ENCODE peak calls at places on chromosomes 4 and X, in ten cellular contexts. One of them, this sample, is unnamed.

GRCh38 chr4:36152712-36153111 is 91.6 kb downstream of the ARAP2 start:
- DNase-seq in uterus: no peak
- DNase-seq in colonic mucosa: no peak
- DNase-seq in body of pancreas: no peak
- DNase-seq in suprapubic skin: no peak
- DNase-seq in heart left ventricle: no peak
- DNase-seq in fibroblast of lung: no peak
- DNase-seq in cardiac muscle cell: no peak
- DNase-seq in mesenchymal stem cell: no peak
- DNase-seq in hepatocyte: no peak
- DNase-seq in this sample: no peak

GRCh38 chr4:73865697-73866096 is 3.5 kb upstream of the CXCL1 start:
- DNase-seq in uterus: no peak
- DNase-seq in colonic mucosa: no peak
- DNase-seq in body of pancreas: no peak
- DNase-seq in suprapubic skin: no peak
- DNase-seq in heart left ventricle: no peak
- DNase-seq in fibroblast of lung: no peak
- DNase-seq in cardiac muscle cell: no peak
- DNase-seq in mesenchymal stem cell: no peak
- DNase-seq in hepatocyte: no peak
- DNase-seq in this sample: no peak

GRCh38 chr4:151644625-151645024 is 116.2 kb downstream of the GATB start:
- DNase-seq in uterus: no peak
- DNase-seq in colonic mucosa: peak; percentile 23
- DNase-seq in body of pancreas: no peak
- DNase-seq in suprapubic skin: no peak
- DNase-seq in heart left ventricle: no peak
- DNase-seq in fibroblast of lung: no peak
- DNase-seq in cardiac muscle cell: peak; percentile 71
- DNase-seq in mesenchymal stem cell: peak; percentile 18
- DNase-seq in hepatocyte: no peak
- DNase-seq in this sample: peak; percentile 49

GRCh38 chr4:72136429-72136828 is 104.6 kb downstream of the NPFFR2 start:
- DNase-seq in uterus: no peak
- DNase-seq in colonic mucosa: no peak
- DNase-seq in body of pancreas: no peak
- DNase-seq in suprapubic skin: no peak
- DNase-seq in heart left ventricle: no peak
- DNase-seq in fibroblast of lung: no peak
- DNase-seq in cardiac muscle cell: peak; percentile 14
- DNase-seq in mesenchymal stem cell: peak; percentile 22
- DNase-seq in hepatocyte: no peak
- DNase-seq in this sample: no peak

GRCh38 chrX:118315529-118315928 is 30.4 kb upstream of the WDR44 start:
- DNase-seq in uterus: no peak
- DNase-seq in colonic mucosa: no peak
- DNase-seq in body of pancreas: no peak
- DNase-seq in suprapubic skin: no peak
- DNase-seq in heart left ventricle: no peak
- DNase-seq in fibroblast of lung: no peak
- DNase-seq in cardiac muscle cell: no peak
- DNase-seq in mesenchymal stem cell: no peak
- DNase-seq in hepatocyte: no peak
- DNase-seq in this sample: no peak

GRCh38 chr4:98539299-98539698 is 119.1 kb downstream of the TSPAN5 start:
- DNase-seq in uterus: no peak
- DNase-seq in colonic mucosa: no peak
- DNase-seq in body of pancreas: no peak
- DNase-seq in suprapubic skin: no peak
- DNase-seq in heart left ventricle: no peak
- DNase-seq in fibroblast of lung: no peak
- DNase-seq in cardiac muscle cell: no peak
- DNase-seq in mesenchymal stem cell: no peak
- DNase-seq in hepatocyte: no peak
- DNase-seq in this sample: no peak

GRCh38 chrX:44572340-44572938 is 29.8 kb upstream of the FUNDC1 start:
- DNase-seq in uterus: no peak
- DNase-seq in colonic mucosa: no peak
- DNase-seq in body of pancreas: no peak
- DNase-seq in suprapubic skin: no peak
- DNase-seq in heart left ventricle: no peak
- DNase-seq in fibroblast of lung: no peak
- DNase-seq in cardiac muscle cell: no peak
- DNase-seq in mesenchymal stem cell: no peak
- DNase-seq in hepatocyte: peak; percentile 11
- DNase-seq in this sample: no peak

GRCh38 chr4:90760059-90760458 is 632.9 kb downstream of the CCSER1 start:
- DNase-seq in uterus: no peak
- DNase-seq in colonic mucosa: no peak
- DNase-seq in body of pancreas: no peak
- DNase-seq in suprapubic skin: no peak
- DNase-seq in heart left ventricle: no peak
- DNase-seq in fibroblast of lung: no peak
- DNase-seq in cardiac muscle cell: no peak
- DNase-seq in mesenchymal stem cell: no peak
- DNase-seq in hepatocyte: no peak
- DNase-seq in this sample: no peak

GRCh38 chrX:133794151-133794550 is 191.2 kb downstream of the GPC3 start:
- DNase-seq in uterus: no peak
- DNase-seq in colonic mucosa: no peak
- DNase-seq in body of pancreas: no peak
- DNase-seq in suprapubic skin: no peak
- DNase-seq in heart left ventricle: no peak
- DNase-seq in fibroblast of lung: no peak
- DNase-seq in cardiac muscle cell: no peak
- DNase-seq in mesenchymal stem cell: peak; percentile 25
- DNase-seq in hepatocyte: peak; percentile 16
- DNase-seq in this sample: no peak

GRCh38 chrX:48854898-48855297 is 19.5 kb upstream of the PCSK1N start:
- DNase-seq in uterus: no peak
- DNase-seq in colonic mucosa: no peak
- DNase-seq in body of pancreas: no peak
- DNase-seq in suprapubic skin: no peak
- DNase-seq in heart left ventricle: no peak
- DNase-seq in fibroblast of lung: no peak
- DNase-seq in cardiac muscle cell: no peak
- DNase-seq in mesenchymal stem cell: peak; percentile 28
- DNase-seq in hepatocyte: no peak
- DNase-seq in this sample: peak; percentile 36

GRCh38 chr4:163179207-163179606 is 12.5 kb upstream of the NAF1 start:
- DNase-seq in uterus: no peak
- DNase-seq in colonic mucosa: no peak
- DNase-seq in body of pancreas: no peak
- DNase-seq in suprapubic skin: no peak
- DNase-seq in heart left ventricle: no peak
- DNase-seq in fibroblast of lung: no peak
- DNase-seq in cardiac muscle cell: no peak
- DNase-seq in mesenchymal stem cell: no peak
- DNase-seq in hepatocyte: no peak
- DNase-seq in this sample: no peak

GRCh38 chrX:101415180-101416130 is 7.4 kb downstream of the HNRNPH2 start:
- DNase-seq in uterus: peak; percentile 38
- DNase-seq in colonic mucosa: peak; percentile 49
- DNase-seq in body of pancreas: peak; percentile 26
- DNase-seq in suprapubic skin: no peak
- DNase-seq in heart left ventricle: no peak
- DNase-seq in fibroblast of lung: peak; percentile 87
- DNase-seq in cardiac muscle cell: peak; percentile 60
- DNase-seq in mesenchymal stem cell: peak; percentile 85
- DNase-seq in hepatocyte: peak; percentile 73
- DNase-seq in this sample: peak; percentile 42

GRCh38 chr4:40227284-40227683 is 30.5 kb downstream of the RHOH start:
- DNase-seq in uterus: no peak
- DNase-seq in colonic mucosa: no peak
- DNase-seq in body of pancreas: no peak
- DNase-seq in suprapubic skin: no peak
- DNase-seq in heart left ventricle: no peak
- DNase-seq in fibroblast of lung: no peak
- DNase-seq in cardiac muscle cell: no peak
- DNase-seq in mesenchymal stem cell: no peak
- DNase-seq in hepatocyte: no peak
- DNase-seq in this sample: no peak

GRCh38 chrX:14026121-14026520 is 3.6 kb downstream of the GEMIN8 start:
- DNase-seq in uterus: no peak
- DNase-seq in colonic mucosa: no peak
- DNase-seq in body of pancreas: no peak
- DNase-seq in suprapubic skin: no peak
- DNase-seq in heart left ventricle: no peak
- DNase-seq in fibroblast of lung: no peak
- DNase-seq in cardiac muscle cell: no peak
- DNase-seq in mesenchymal stem cell: no peak
- DNase-seq in hepatocyte: no peak
- DNase-seq in this sample: no peak

GRCh38 chr4:115366390-115366789 is 253.0 kb upstream of the NDST4 start:
- DNase-seq in uterus: no peak
- DNase-seq in colonic mucosa: no peak
- DNase-seq in body of pancreas: no peak
- DNase-seq in suprapubic skin: no peak
- DNase-seq in heart left ventricle: no peak
- DNase-seq in fibroblast of lung: no peak
- DNase-seq in cardiac muscle cell: no peak
- DNase-seq in mesenchymal stem cell: no peak
- DNase-seq in hepatocyte: no peak
- DNase-seq in this sample: no peak

GRCh38 chr4:76200771-76201224 is 12.8 kb downstream of the SCARB2 start:
- DNase-seq in uterus: no peak
- DNase-seq in colonic mucosa: peak; percentile 81
- DNase-seq in body of pancreas: peak; percentile 77
- DNase-seq in suprapubic skin: no peak
- DNase-seq in heart left ventricle: no peak
- DNase-seq in fibroblast of lung: no peak
- DNase-seq in cardiac muscle cell: no peak
- DNase-seq in mesenchymal stem cell: no peak
- DNase-seq in hepatocyte: peak; percentile 77
- DNase-seq in this sample: peak; percentile 83

GRCh38 chrX:49880668-49881067 is 1.4 kb downstream of the USP27X start:
- DNase-seq in uterus: no peak
- DNase-seq in colonic mucosa: no peak
- DNase-seq in body of pancreas: no peak
- DNase-seq in suprapubic skin: no peak
- DNase-seq in heart left ventricle: no peak
- DNase-seq in fibroblast of lung: no peak
- DNase-seq in cardiac muscle cell: no peak
- DNase-seq in mesenchymal stem cell: no peak
- DNase-seq in hepatocyte: no peak
- DNase-seq in this sample: no peak

GRCh38 chr4:18934197-18934596 is 912.6 kb upstream of the LCORL start:
- DNase-seq in uterus: no peak
- DNase-seq in colonic mucosa: no peak
- DNase-seq in body of pancreas: no peak
- DNase-seq in suprapubic skin: no peak
- DNase-seq in heart left ventricle: no peak
- DNase-seq in fibroblast of lung: peak; percentile 4
- DNase-seq in cardiac muscle cell: no peak
- DNase-seq in mesenchymal stem cell: no peak
- DNase-seq in hepatocyte: no peak
- DNase-seq in this sample: no peak

GRCh38 chrX:134236690-134237362 is at the start of gene CCDC160:
- DNase-seq in uterus: peak; percentile 14
- DNase-seq in colonic mucosa: peak; percentile 25
- DNase-seq in body of pancreas: peak; percentile 72
- DNase-seq in suprapubic skin: no peak
- DNase-seq in heart left ventricle: peak; percentile 76
- DNase-seq in fibroblast of lung: peak; percentile 29
- DNase-seq in cardiac muscle cell: peak; percentile 96
- DNase-seq in mesenchymal stem cell: peak; percentile 39
- DNase-seq in hepatocyte: peak; percentile 68
- DNase-seq in this sample: peak; percentile 65

DNA sequence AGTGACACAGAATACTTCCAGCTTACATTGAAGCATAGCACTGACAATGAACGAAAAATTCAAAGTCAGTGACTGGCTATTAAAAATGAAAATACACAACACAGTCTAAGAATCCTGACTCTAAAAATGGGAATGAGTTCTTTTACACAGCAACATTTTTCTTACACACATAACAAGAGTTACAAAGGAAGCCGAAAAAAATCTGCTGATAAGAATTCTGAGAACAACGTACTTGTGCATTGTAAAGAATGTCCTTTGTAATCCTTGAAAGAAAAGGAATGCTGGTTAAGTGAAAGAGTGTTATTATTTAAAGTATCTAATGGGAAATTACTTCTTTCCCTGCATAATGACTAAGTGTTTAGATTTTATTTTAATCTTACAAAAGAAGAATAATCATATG is 199.4 kb downstream of the PRDM5 start:
- DNase-seq in uterus: no peak
- DNase-seq in colonic mucosa: no peak
- DNase-seq in body of pancreas: no peak
- DNase-seq in suprapubic skin: no peak
- DNase-seq in heart left ventricle: no peak
- DNase-seq in fibroblast of lung: no peak
- DNase-seq in cardiac muscle cell: peak; percentile 21
- DNase-seq in mesenchymal stem cell: no peak
- DNase-seq in hepatocyte: no peak
- DNase-seq in this sample: no peak
- H3K36me3 ChIP-seq in uterus: no peaks in the 10 kb centered on the region
- H3K36me3 ChIP-seq in colonic mucosa: no peaks in the 10 kb centered on the region
- H3K36me3 ChIP-seq in body of pancreas: no peaks in the 10 kb centered on the region
- H3K36me3 ChIP-seq in suprapubic skin: no peaks in the 10 kb centered on the region
- H3K36me3 ChIP-seq in heart left ventricle: no peaks in the 10 kb centered on the region
- H3K36me3 ChIP-seq in fibroblast of lung: no peaks in the 10 kb centered on the region
- H3K36me3 ChIP-seq in cardiac muscle cell: no peaks in the 10 kb centered on the region
- H3K36me3 ChIP-seq in mesenchymal stem cell: no peaks in the 10 kb centered on the region
- H3K36me3 ChIP-seq in hepatocyte: no peaks in the 10 kb centered on the region
- H3K36me3 ChIP-seq in this sample: no peaks in the 10 kb centered on the region

GRCh38 chr4:78225236-78225635 is 168.1 kb downstream of the FRAS1 start:
- DNase-seq in uterus: no peak
- DNase-seq in colonic mucosa: no peak
- DNase-seq in body of pancreas: no peak
- DNase-seq in suprapubic skin: no peak
- DNase-seq in heart left ventricle: no peak
- DNase-seq in fibroblast of lung: no peak
- DNase-seq in cardiac muscle cell: no peak
- DNase-seq in mesenchymal stem cell: no peak
- DNase-seq in hepatocyte: no peak
- DNase-seq in this sample: no peak
- H3K4me3 ChIP-seq in uterus: no peak overlapping the region
- H3K4me3 ChIP-seq in colonic mucosa: no peak overlapping the region
- H3K4me3 ChIP-seq in body of pancreas: no peak overlapping the region
- H3K4me3 ChIP-seq in suprapubic skin: no peak overlapping the region
- H3K4me3 ChIP-seq in heart left ventricle: no peak overlapping the region
- H3K4me3 ChIP-seq in fibroblast of lung: no peak overlapping the region
- H3K4me3 ChIP-seq in cardiac muscle cell: no peak overlapping the region
- H3K4me3 ChIP-seq in mesenchymal stem cell: no peak overlapping the region
- H3K4me3 ChIP-seq in hepatocyte: no peak overlapping the region
- H3K4me3 ChIP-seq in this sample: no peak overlapping the region

GRCh38 chr4:169999923-170000322 is 26.3 kb downstream of the MFAP3L start:
- DNase-seq in uterus: no peak
- DNase-seq in colonic mucosa: no peak
- DNase-seq in body of pancreas: no peak
- DNase-seq in suprapubic skin: no peak
- DNase-seq in heart left ventricle: no peak
- DNase-seq in fibroblast of lung: no peak
- DNase-seq in cardiac muscle cell: no peak
- DNase-seq in mesenchymal stem cell: no peak
- DNase-seq in hepatocyte: no peak
- DNase-seq in this sample: no peak
- H3K36me3 ChIP-seq in uterus: no peaks in the 10 kb centered on the region
- H3K36me3 ChIP-seq in colonic mucosa: no peaks in the 10 kb centered on the region
- H3K36me3 ChIP-seq in body of pancreas: no peaks in the 10 kb centered on the region
- H3K36me3 ChIP-seq in suprapubic skin: no peaks in the 10 kb centered on the region
- H3K36me3 ChIP-seq in heart left ventricle: no peaks in the 10 kb centered on the region
- H3K36me3 ChIP-seq in fibroblast of lung: no peaks in the 10 kb centered on the region
- H3K36me3 ChIP-seq in cardiac muscle cell: no peaks in the 10 kb centered on the region
- H3K36me3 ChIP-seq in mesenchymal stem cell: no peaks in the 10 kb centered on the region
- H3K36me3 ChIP-seq in hepatocyte: no peaks in the 10 kb centered on the region
- H3K36me3 ChIP-seq in this sample: no peaks in the 10 kb centered on the region

GRCh38 chr4:10698172-10698571 is 13.6 kb upstream of the CLNK start:
- DNase-seq in uterus: no peak
- DNase-seq in colonic mucosa: no peak
- DNase-seq in body of pancreas: no peak
- DNase-seq in suprapubic skin: no peak
- DNase-seq in heart left ventricle: no peak
- DNase-seq in fibroblast of lung: no peak
- DNase-seq in cardiac muscle cell: no peak
- DNase-seq in mesenchymal stem cell: no peak
- DNase-seq in hepatocyte: no peak
- DNase-seq in this sample: no peak
- H3K4me3 ChIP-seq in uterus: no peak overlapping the region
- H3K4me3 ChIP-seq in colonic mucosa: no peak overlapping the region
- H3K4me3 ChIP-seq in body of pancreas: no peak overlapping the region
- H3K4me3 ChIP-seq in suprapubic skin: no peak overlapping the region
- H3K4me3 ChIP-seq in heart left ventricle: no peak overlapping the region
- H3K4me3 ChIP-seq in fibroblast of lung: no peak overlapping the region
- H3K4me3 ChIP-seq in cardiac muscle cell: no peak overlapping the region
- H3K4me3 ChIP-seq in mesenchymal stem cell: no peak overlapping the region
- H3K4me3 ChIP-seq in hepatocyte: no peak overlapping the region
- H3K4me3 ChIP-seq in this sample: no peak overlapping the region